ENCODE peak calls at places on chromosome 21, in four cellular contexts. J is ovary, M is neural progenitor cell, U is left ventricle myocardium inferior. R is an unnamed sample.

GRCh38 chr21:27571706-27572105 is 604.8 kb upstream of the ADAMTS5 start:
- DNase-seq in J (no peak), M (no peak), U (no peak), R (no peak)

GRCh38 chr21:46555678-46556077 is 49.2 kb downstream of the S100B start:
- DNase-seq in J (no peak), M (no peak), U (no peak), R (no peak)

GRCh38 chr21:41168391-41169257 is 664 bp downstream of the BACE2 start:
- DNase-seq in J (peak), M (peak), U (peak), R (peak)

GRCh38 chr21:38140192-38140905 is 116.4 kb upstream of the KCNJ15 start:
- DNase-seq in J (no peak), M (peak), U (peak), R (no peak)

GRCh38 chr21:43984905-43985689 is 27.0 kb upstream of the TRAPPC10 start:
- DNase-seq in J (no peak), M (no peak), U (no peak), R (no peak)

GRCh38 chr21:38942617-38943245 is 137.0 kb downstream of the ETS2 start:
- DNase-seq in J (no peak), M (no peak), U (no peak), R (no peak)

GRCh38 chr21:18449586-18449985 is 46.0 kb upstream of the TMPRSS15 start:
- DNase-seq in J (no peak), M (no peak), U (no peak), R (no peak)

GRCh38 chr21:44350773-44351481 is 2.5 kb upstream of the TRPM2 start:
- DNase-seq in J (no peak), M (no peak), U (no peak), R (peak)

GRCh38 chr21:17688912-17689874 is 76.5 kb upstream of the BTG3 start:
- DNase-seq in J (peak), M (no peak), U (peak), R (peak)

GRCh38 chr21:43921602-43921978 is 56.6 kb downstream of the AGPAT3 start:
- DNase-seq in J (no peak), M (peak), U (peak), R (no peak)

GRCh38 chr21:39347537-39347936 is 1.4 kb downstream of the HMGN1 start:
- DNase-seq in J (no peak), M (no peak), U (no peak), R (no peak)

GRCh38 chr21:38631171-38631570 is 132.9 kb upstream of the ERG start:
- DNase-seq in J (no peak), M (no peak), U (no peak), R (no peak)

GRCh38 chr21:41622831-41623548 is 115.0 kb upstream of the TMPRSS2 start:
- DNase-seq in J (no peak), M (no peak), U (no peak), R (no peak)

GRCh38 chr21:44353200-44353970 is at the start of gene TRPM2:
- DNase-seq in J (no peak), M (no peak), U (peak), R (peak)

GRCh38 chr21:33411949-33412430 is 8.8 kb downstream of the IFNGR2 start:
- DNase-seq in J (no peak), M (no peak), U (no peak), R (no peak)

GRCh38 chr21:44356636-44357035 is 3.2 kb downstream of the TRPM2 start:
- DNase-seq in J (no peak), M (no peak), U (no peak), R (no peak)

GRCh38 chr21:39184050-39184980 is 1.1 kb upstream of the PSMG1 start:
- DNase-seq in J (no peak), M (no peak), U (no peak), R (no peak)

GRCh38 chr21:8989883-8990325 is 1531.5 kb upstream of the TPTE start:
- DNase-seq in J (no peak), M (no peak), U (no peak), R (no peak)

GRCh38 chr21:43767980-43768867 is 7.9 kb downstream of the CSTB start:
- DNase-seq in J (peak), M (peak), U (no peak), R (peak)

GRCh38 chr21:37916795-37917142 is 512 bp upstream of the KCNJ6 start:
- DNase-seq in J (no peak), M (peak), U (no peak), R (no peak)

GRCh38 chr21:43824250-43824882 is 35.0 kb downstream of the RRP1 start:
- DNase-seq in J (no peak), M (no peak), U (no peak), R (peak)

GRCh38 chr21:45424854-45425795 is 20.2 kb downstream of the COL18A1 start:
- DNase-seq in J (no peak), M (no peak), U (no peak), R (no peak)

GRCh38 chr21:45421846-45422775 is 17.1 kb downstream of the COL18A1 start:
- DNase-seq in J (peak), M (no peak), U (peak), R (peak)

GRCh38 chr21:45421071-45421845 is 16.3 kb downstream of the COL18A1 start:
- DNase-seq in J (peak), M (no peak), U (peak), R (peak)

GRCh38 chr21:45423968-45424853 is 19.2 kb downstream of the COL18A1 start:
- DNase-seq in J (no peak), M (no peak), U (no peak), R (peak)

GRCh38 chr21:45423201-45423955 is 18.4 kb downstream of the COL18A1 start:
- DNase-seq in J (peak), M (no peak), U (peak), R (peak)
- H3K27ac ChIP-seq in J (no peak), M (no peak), U (no peak), R (no peak)

DNA sequence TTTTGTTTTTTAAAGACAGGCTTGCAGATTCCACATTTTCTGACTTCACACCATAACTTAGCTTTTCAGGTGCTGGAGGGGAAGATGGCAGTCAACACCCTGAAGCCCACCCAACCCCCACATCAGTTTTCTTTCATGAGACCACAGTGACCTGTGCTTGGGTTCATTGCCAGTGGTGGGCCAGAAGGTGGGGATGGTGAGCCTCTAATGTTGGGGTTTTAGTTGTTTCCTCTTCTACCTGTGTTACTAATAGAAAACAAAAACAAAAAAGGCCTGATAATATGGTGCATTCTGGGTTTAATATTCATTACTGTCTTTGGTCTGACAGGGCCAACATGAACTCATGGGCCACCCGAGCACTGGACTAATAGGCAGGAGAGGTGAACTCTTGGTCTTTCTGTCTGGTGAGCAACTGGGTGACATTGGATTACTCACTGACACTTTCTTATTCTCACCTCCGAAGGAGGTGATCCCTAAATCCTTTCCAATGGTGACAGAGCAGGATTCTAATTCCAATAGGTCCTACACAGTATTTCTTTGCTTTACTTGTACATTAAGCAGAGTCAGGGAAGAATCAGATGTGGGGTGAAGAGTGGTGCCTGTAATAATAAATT is 132.8 kb downstream of the CLIC6 start:
- DNase-seq in J (no peak), M (no peak), U (no peak), R (no peak)
- TF ChIP-seq CTCF in J (peak), M (peak), U (no peak), R (no peak)

GRCh38 chr21:36132691-36133090 is 2.2 kb upstream of the CBR3 start:
- DNase-seq in J (no peak), M (no peak), U (peak), R (no peak)

GRCh38 chr21:36129219-36129618 is 5.7 kb upstream of the CBR3 start:
- DNase-seq in J (no peak), M (no peak), U (no peak), R (no peak)

GRCh38 chr21:36135391-36136094 is 664 bp downstream of the CBR3 start:
- DNase-seq in J (peak), M (peak), U (peak), R (peak)

DNA sequence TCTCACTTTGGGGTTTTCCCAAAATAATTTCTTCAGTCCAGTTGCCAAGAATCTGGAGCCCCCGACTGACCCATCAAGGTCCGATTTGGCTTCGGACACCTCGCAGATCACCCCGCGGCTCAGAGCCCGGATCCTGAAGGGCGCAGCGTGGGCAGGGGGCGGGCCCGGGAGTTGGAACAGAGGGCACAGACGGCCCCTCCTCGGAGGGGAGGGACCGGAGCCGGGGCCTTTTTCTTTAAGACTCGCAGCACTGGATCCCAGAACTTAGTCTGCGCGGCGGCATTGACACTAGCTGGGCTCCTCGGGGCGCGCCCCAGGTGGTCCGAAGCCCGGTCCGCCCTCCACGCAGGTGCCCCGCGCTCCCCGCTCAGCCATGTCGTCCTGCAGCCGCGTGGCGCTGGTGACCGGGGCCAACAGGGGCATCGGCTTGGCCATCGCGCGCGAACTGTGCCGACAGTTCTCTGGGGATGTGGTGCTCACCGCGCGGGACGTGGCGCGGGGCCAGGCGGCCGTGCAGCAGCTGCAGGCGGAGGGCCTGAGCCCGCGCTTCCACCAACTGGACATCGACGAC is at the start of gene CBR3:
- DNase-seq in J (peak), M (peak), U (peak), R (peak)
- H3K27ac ChIP-seq in J (peak), M (no peak), U (peak), R (peak)

GRCh38 chr21:36589352-36589971 is 109.5 kb upstream of the SIM2 start:
- DNase-seq in J (peak), M (peak), U (no peak), R (peak)
- TF ChIP-seq CTCF in J (no peak), M (peak), U (peak), R (peak)

DNA sequence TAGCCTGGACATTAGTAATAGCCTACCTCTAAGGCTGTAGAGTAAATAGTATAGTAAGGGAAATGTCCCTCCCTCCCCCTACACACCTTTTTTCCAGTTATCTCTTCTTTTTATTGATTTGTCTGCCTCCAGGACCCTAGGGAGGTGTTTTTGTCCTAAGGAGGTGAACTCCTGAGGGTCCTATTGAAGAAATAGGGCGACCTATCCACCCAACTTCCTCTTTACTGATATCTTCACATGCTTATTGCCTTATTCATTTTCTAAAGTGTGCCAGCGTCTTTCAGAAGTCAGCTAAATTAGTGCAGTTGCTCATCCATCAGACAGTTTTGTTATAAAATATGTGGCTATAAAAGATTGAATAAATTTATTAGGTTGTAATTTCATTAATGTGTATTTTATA is 5.9 kb downstream of the BACH1 start:
- DNase-seq in J (no peak), M (no peak), U (no peak), R (no peak)
- H3K27ac ChIP-seq in J (no peak), M (no peak), U (peak), R (peak)

DNA sequence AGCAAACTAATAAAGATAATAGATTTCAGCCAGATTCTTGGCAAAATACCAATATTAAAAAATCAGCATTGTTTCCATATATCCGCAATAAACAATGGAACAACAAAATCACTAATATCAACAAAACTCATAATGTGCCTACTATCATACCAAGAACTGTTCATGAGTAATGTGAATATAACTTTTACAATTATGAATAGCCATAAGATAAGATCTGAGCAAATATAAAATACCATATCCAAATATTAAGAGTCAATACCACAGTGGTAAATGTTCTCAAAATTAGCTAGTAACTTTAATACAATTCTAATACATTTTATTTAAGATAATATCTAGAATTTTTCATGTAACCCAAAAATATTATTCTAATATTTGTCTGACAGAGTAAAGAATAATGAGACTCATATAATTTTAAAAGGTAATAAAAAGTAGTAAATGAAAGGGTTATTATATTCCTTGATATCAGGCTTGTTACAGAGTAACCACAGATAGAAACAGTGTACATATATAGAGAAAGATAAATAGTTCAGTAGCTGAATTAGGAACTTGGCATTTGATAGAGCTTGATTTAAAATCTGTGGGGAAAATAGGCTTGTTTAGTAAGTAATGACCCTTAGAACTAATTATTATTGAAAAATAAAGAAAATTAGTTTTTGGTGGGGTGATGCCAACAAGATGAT is 2126.6 kb downstream of the MRPL39 start:
- DNase-seq in J (no peak), M (no peak), U (no peak), R (no peak)
- TF ChIP-seq CTCF in J (no peak), M (no peak), U (no peak), R (no peak)

GRCh38 chr21:36429672-36430546 is 44.7 kb downstream of the CHAF1B start:
- DNase-seq in J (peak), M (peak), U (peak), R (peak)
- H3K27ac ChIP-seq in J (peak), M (no peak), U (peak), R (peak)

DNA sequence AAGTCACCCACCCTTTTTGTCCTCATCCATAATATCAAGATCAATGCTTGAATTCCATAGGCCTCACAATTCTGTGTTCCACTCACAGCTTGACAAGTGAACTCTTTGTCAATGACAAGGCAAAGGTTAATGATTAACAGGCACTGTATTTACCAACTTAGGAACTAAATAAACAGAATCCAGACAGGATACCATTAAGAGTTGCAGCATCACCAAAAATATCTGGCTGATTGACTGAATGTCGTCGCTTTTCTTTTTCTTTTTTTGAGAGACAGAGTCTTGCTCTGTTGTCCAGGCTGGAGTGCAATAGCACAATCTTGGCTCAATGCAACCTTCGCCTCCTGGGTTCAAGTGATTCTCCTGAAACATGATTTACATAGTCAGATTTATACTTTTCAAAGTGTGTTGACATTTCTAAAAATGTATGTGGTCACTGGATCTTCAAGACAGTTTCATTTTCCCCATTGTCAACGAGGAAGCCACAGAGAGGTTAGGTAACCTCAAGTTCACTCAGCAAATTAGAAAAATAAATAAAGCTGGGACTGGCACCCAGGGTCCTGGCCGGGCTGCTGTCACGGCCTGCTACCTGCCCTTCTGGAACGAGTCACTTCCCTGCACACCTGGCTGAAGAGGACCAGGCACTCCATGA is 81.0 kb downstream of the PDE9A start:
- DNase-seq in J (no peak), M (no peak), U (no peak), R (peak)
- TF ChIP-seq CTCF in J (no peak), M (no peak), U (no peak), R (no peak)

R was measured in left lung.